ENCODE peak calls at places on chromosomes 4 and X, in nine cellular contexts. One of them, this sample, is unnamed.

GRCh38 chr4:110296892-110297291 is 98.5 kb upstream of the ELOVL6 start:
- DNase-seq in M059J: no peak
- DNase-seq in ELR: no peak
- DNase-seq in breast epithelium: no peak
- DNase-seq in lung microvascular endothelial cell: no peak
- DNase-seq in activated T-helper 1 cell treated with Interleukin-2 at 50 U/mL for 16 hours: no peak
- DNase-seq in HEK293T: no peak
- DNase-seq in amygdala: no peak
- DNase-seq in choroid plexus epithelial cell: no peak
- DNase-seq in this sample: no peak

GRCh38 chr4:5980436-5981155 is 37.6 kb downstream of the C4orf50 start:
- DNase-seq in M059J: peak; percentile 7
- DNase-seq in ELR: no peak
- DNase-seq in breast epithelium: no peak
- DNase-seq in lung microvascular endothelial cell: peak; percentile 36
- DNase-seq in activated T-helper 1 cell treated with Interleukin-2 at 50 U/mL for 16 hours: no peak
- DNase-seq in HEK293T: no peak
- DNase-seq in amygdala: no peak
- DNase-seq in choroid plexus epithelial cell: no peak
- DNase-seq in this sample: no peak

GRCh38 chrX:72360326-72360725 is 54.6 kb upstream of the CITED1 start:
- DNase-seq in M059J: no peak
- DNase-seq in ELR: no peak
- DNase-seq in breast epithelium: no peak
- DNase-seq in lung microvascular endothelial cell: no peak
- DNase-seq in activated T-helper 1 cell treated with Interleukin-2 at 50 U/mL for 16 hours: no peak
- DNase-seq in HEK293T: no peak
- DNase-seq in amygdala: no peak
- DNase-seq in choroid plexus epithelial cell: no peak
- DNase-seq in this sample: no peak

GRCh38 chr4:83054928-83055327 is 19.9 kb downstream of the COPS4 start:
- DNase-seq in M059J: peak; percentile 24
- DNase-seq in ELR: peak; percentile 42
- DNase-seq in breast epithelium: no peak
- DNase-seq in lung microvascular endothelial cell: peak; percentile 66
- DNase-seq in activated T-helper 1 cell treated with Interleukin-2 at 50 U/mL for 16 hours: no peak
- DNase-seq in HEK293T: no peak
- DNase-seq in amygdala: no peak
- DNase-seq in choroid plexus epithelial cell: peak; percentile 59
- DNase-seq in this sample: peak; percentile 16

GRCh38 chr4:155578219-155578618 is 88.4 kb upstream of the GUCY1A1 start:
- DNase-seq in M059J: no peak
- DNase-seq in ELR: no peak
- DNase-seq in breast epithelium: no peak
- DNase-seq in lung microvascular endothelial cell: no peak
- DNase-seq in activated T-helper 1 cell treated with Interleukin-2 at 50 U/mL for 16 hours: no peak
- DNase-seq in HEK293T: no peak
- DNase-seq in amygdala: no peak
- DNase-seq in choroid plexus epithelial cell: peak; percentile 17
- DNase-seq in this sample: no peak

GRCh38 chr4:123557857-123558536 is 161.4 kb downstream of the SPRY1 start:
- DNase-seq in M059J: no peak
- DNase-seq in ELR: no peak
- DNase-seq in breast epithelium: no peak
- DNase-seq in lung microvascular endothelial cell: no peak
- DNase-seq in activated T-helper 1 cell treated with Interleukin-2 at 50 U/mL for 16 hours: no peak
- DNase-seq in HEK293T: no peak
- DNase-seq in amygdala: no peak
- DNase-seq in choroid plexus epithelial cell: no peak
- DNase-seq in this sample: no peak

GRCh38 chrX:1274786-1275185 is 6.2 kb downstream of the CSF2RA start:
- DNase-seq in M059J: no peak
- DNase-seq in ELR: no peak
- DNase-seq in breast epithelium: no peak
- DNase-seq in lung microvascular endothelial cell: no peak
- DNase-seq in activated T-helper 1 cell treated with Interleukin-2 at 50 U/mL for 16 hours: no peak
- DNase-seq in HEK293T: no peak
- DNase-seq in amygdala: no peak
- DNase-seq in choroid plexus epithelial cell: no peak
- DNase-seq in this sample: no peak

GRCh38 chr4:74397748-74398426 is 32.9 kb downstream of the EREG start:
- DNase-seq in M059J: peak; percentile 37
- DNase-seq in ELR: no peak
- DNase-seq in breast epithelium: no peak
- DNase-seq in lung microvascular endothelial cell: no peak
- DNase-seq in activated T-helper 1 cell treated with Interleukin-2 at 50 U/mL for 16 hours: no peak
- DNase-seq in HEK293T: no peak
- DNase-seq in amygdala: no peak
- DNase-seq in choroid plexus epithelial cell: no peak
- DNase-seq in this sample: no peak

GRCh38 chr4:121738780-121739547 is 26.0 kb downstream of the SMIM43 start:
- DNase-seq in M059J: no peak
- DNase-seq in ELR: no peak
- DNase-seq in breast epithelium: no peak
- DNase-seq in lung microvascular endothelial cell: no peak
- DNase-seq in activated T-helper 1 cell treated with Interleukin-2 at 50 U/mL for 16 hours: no peak
- DNase-seq in HEK293T: no peak
- DNase-seq in amygdala: no peak
- DNase-seq in choroid plexus epithelial cell: peak; percentile 29
- DNase-seq in this sample: peak; percentile 38